ENCODE peak calls at places on chromosomes 2 and 18, in eight cellular contexts. X is T-helper 1 cell; I is cerebellar cortex; J is Peyer's patch; Z is HFF-Myc; P is activated gamma-delta T cell treated with anti-CD3 and anti-CD28 coated beads, Interleukin-2, amount 50 U/mL, for 16 hours; V is M059J; U is mesenteric fat pad. Y is an unnamed sample.

GRCh38 chr2:230134496-230135073 is 65.9 kb upstream of the SLC16A14 start:
- DNase-seq in Z (peak; percentile 26), P (no peak), V (peak; percentile 67), J (no peak), U (no peak), I (no peak), X (no peak), Y (no peak)

GRCh38 chr2:166090346-166090745 is 37.5 kb downstream of the SCN1A start:
- DNase-seq in I (no peak), P (no peak), Z (no peak), X (no peak), J (no peak), U (no peak), V (no peak), Y (no peak)

GRCh38 chr2:223522796-223523195 is 79.4 kb downstream of the SCG2 start:
- DNase-seq in P (no peak), Z (no peak), V (no peak), X (no peak), I (no peak), U (no peak), J (no peak), Y (no peak)

GRCh38 chr2:23682481-23682880 is 244.4 kb downstream of the ATAD2B start:
- DNase-seq in V (no peak), Z (no peak), J (no peak), P (no peak), X (no peak), U (no peak), I (no peak), Y (no peak)

GRCh38 chr2:105571445-105571987 is 172.7 kb upstream of the FHL2 start:
- DNase-seq in P (no peak), U (no peak), X (no peak), I (no peak), Z (no peak), J (no peak), V (no peak), Y (no peak)

GRCh38 chr18:62571648-62572047 is 48.8 kb downstream of the ZCCHC2 start:
- DNase-seq in P (no peak), Z (no peak), V (no peak), U (no peak), I (no peak), X (no peak), J (no peak), Y (no peak)

GRCh38 chr2:9230051-9230802 is 23.6 kb downstream of the ASAP2 start:
- DNase-seq in Z (no peak), I (peak; percentile 54), J (no peak), P (no peak), X (no peak), U (no peak), V (peak; percentile 43), Y (no peak)

GRCh38 chr2:54722641-54723299 is 692 bp upstream of the EML6 start:
- DNase-seq in J (no peak), Z (no peak), X (no peak), U (no peak), P (no peak), I (no peak), V (peak; percentile 47), Y (no peak)

GRCh38 chr2:71583876-71584275 is 130.5 kb downstream of the DYSF start:
- DNase-seq in U (no peak), J (no peak), P (no peak), Z (no peak), X (no peak), V (peak; percentile 83), I (no peak), Y (no peak)

GRCh38 chr2:134375935-134376334 is 122.1 kb downstream of the MGAT5 start:
- DNase-seq in J (no peak), U (no peak), V (peak; percentile 63), P (no peak), Z (peak; percentile 36), X (no peak), I (peak; percentile 89), Y (peak; percentile 71)

GRCh38 chr18:27263369-27263768 is 78.3 kb upstream of the CHST9 start:
- DNase-seq in J (no peak), Z (no peak), P (no peak), X (no peak), V (no peak), U (no peak), I (no peak), Y (no peak)

GRCh38 chr2:174957049-174957448 is 48.1 kb downstream of the CHN1 start:
- DNase-seq in X (no peak), V (peak; percentile 39), J (no peak), I (no peak), Z (no peak), P (no peak), U (no peak), Y (no peak)

GRCh38 chr2:239267411-239267941 is 133.3 kb downstream of the HDAC4 start:
- DNase-seq in Z (peak; percentile 29), J (peak; percentile 95), V (peak; percentile 89), U (peak; percentile 90), P (peak; percentile 86), X (peak; percentile 85), I (no peak), Y (peak; percentile 65)

GRCh38 chr2:117967981-117968723 is 45.7 kb downstream of the CCDC93 start:
- DNase-seq in X (no peak), P (no peak), V (no peak), Z (no peak), U (no peak), I (no peak), J (no peak), Y (no peak)

GRCh38 chr2:177688844-177689243 is 296.3 kb downstream of the AGPS start:
- DNase-seq in Z (no peak), X (no peak), I (no peak), V (no peak), J (no peak), P (no peak), U (no peak), Y (no peak)

GRCh38 chr2:98187194-98187593 is 100.2 kb downstream of the VWA3B start:
- DNase-seq in I (no peak), P (no peak), V (no peak), X (no peak), Z (no peak), U (no peak), J (no peak), Y (no peak)

Y was measured in left lobe of liver.